ENCODE peak calls at places on chromosomes 1 and 21, in eight cellular contexts. L is mammary epithelial cell, V is BJ, O is fibroblast of the aortic adventitia, Z is fibroblast of mammary gland, D is transverse colon, E is HepG2, K is GM12865. A is an unnamed sample.

GRCh38 chr1:25799758-25800537 is at the start of gene SELENON:
- DNase-seq in V (no peak), O (peak; percentile 42), K (no peak), L (no peak), D (peak; percentile 59), Z (peak; percentile 40), E (peak; percentile 20), A (no peak)

GRCh38 chr1:177490786-177491185 is 320.0 kb downstream of the BRINP2 start:
- DNase-seq in D (no peak), K (no peak), V (no peak), E (no peak), O (no peak), Z (no peak), L (no peak), A (no peak)

GRCh38 chr1:6582370-6582769 is 2.6 kb downstream of the ZBTB48 start:
- DNase-seq in K (no peak), E (peak; percentile 96), Z (no peak), L (no peak), V (no peak), O (no peak), D (peak; percentile 88), A (no peak)

GRCh38 chr1:173507847-173508209 is 30.7 kb downstream of the PRDX6 start:
- DNase-seq in D (no peak), E (no peak), Z (no peak), O (no peak), L (peak; percentile 39), V (no peak), K (no peak), A (no peak)

GRCh38 chr21:43736224-43736883 is 17.4 kb downstream of the PDXK start:
- DNase-seq in Z (no peak), D (no peak), E (no peak), O (no peak), L (no peak), V (no peak), K (no peak), A (no peak)

GRCh38 chr1:240691521-240692338 is 79.8 kb upstream of the GREM2 start:
- DNase-seq in O (peak; percentile 85), V (no peak), Z (peak; percentile 75), E (peak; percentile 5), K (peak; percentile 3), L (no peak), D (peak; percentile 19), A (no peak)

GRCh38 chr1:6471969-6472368 is 6.0 kb upstream of the TNFRSF25 start:
- DNase-seq in E (no peak), O (no peak), Z (no peak), K (no peak), D (peak; percentile 89), V (no peak), L (no peak), A (no peak)

GRCh38 chr1:159000627-159001026 is 9.1 kb upstream of the IFI16 start:
- DNase-seq in L (peak; percentile 82), D (peak; percentile 72), O (peak; percentile 97), E (no peak), K (no peak), Z (peak; percentile 97), V (peak; percentile 72), A (no peak)

GRCh38 chr21:32167513-32167912 is 111.3 kb downstream of the MIS18A start:
- DNase-seq in O (no peak), K (no peak), Z (no peak), E (no peak), L (no peak), D (no peak), V (no peak), A (no peak)

GRCh38 chr1:21337931-21338567 is 47.8 kb upstream of the ECE1 start:
- DNase-seq in Z (peak; percentile 89), K (no peak), E (no peak), L (no peak), D (peak; percentile 79), V (peak; percentile 78), O (peak; percentile 80), A (no peak)

GRCh38 chr1:9231648-9232332 is 2.8 kb upstream of the H6PD start:
- DNase-seq in E (no peak), Z (peak; percentile 56), K (peak; percentile 67), O (peak; percentile 38), D (no peak), V (no peak), L (peak; percentile 89), A (no peak)

GRCh38 chr21:20856926-20857325 is 141.3 kb upstream of the NCAM2 start:
- DNase-seq in E (no peak), V (no peak), K (no peak), O (no peak), L (no peak), Z (no peak), D (no peak), A (no peak)

GRCh38 chr1:204735042-204735441 is 49.5 kb upstream of the LRRN2 start:
- DNase-seq in Z (no peak), D (no peak), E (no peak), O (no peak), L (no peak), K (no peak), V (no peak), A (no peak)

GRCh38 chr1:185837711-185838110 is 103.5 kb downstream of the HMCN1 start:
- DNase-seq in L (no peak), D (no peak), V (no peak), E (no peak), O (peak; percentile 32), K (no peak), Z (peak; percentile 25), A (no peak)

GRCh38 chr21:14383596-14384210 is 757 bp upstream of the HSPA13 start:
- DNase-seq in K (peak; percentile 82), O (no peak), Z (peak; percentile 47), V (no peak), D (no peak), L (no peak), E (no peak), A (peak; percentile 43)

GRCh38 chr1:24575905-24576587 is 20.2 kb downstream of the NCMAP start:
- DNase-seq in K (no peak), O (no peak), L (no peak), E (no peak), D (no peak), V (no peak), Z (no peak), A (no peak)

GRCh38 chr1:107936498-107937481 is 28.2 kb downstream of the VAV3 start:
- DNase-seq in K (peak; percentile 81), O (peak; percentile 90), E (no peak), V (peak; percentile 93), D (peak; percentile 22), Z (peak; percentile 98), L (peak; percentile 97), A (no peak)

GRCh38 chr1:9317591-9318331 is 25.1 kb downstream of the SPSB1 start:
- DNase-seq in O (peak; percentile 64), L (no peak), V (no peak), Z (peak; percentile 66), K (no peak), E (no peak), D (peak; percentile 44), A (no peak)

GRCh38 chr1:81738902-81739301 is 61.8 kb upstream of the ADGRL2 start:
- DNase-seq in L (peak; percentile 16), Z (no peak), E (no peak), O (no peak), K (no peak), V (no peak), D (no peak), A (no peak)

GRCh38 chr1:145785481-145785880 is 38.4 kb downstream of the RNF115 start:
- DNase-seq in O (peak; percentile 23), K (peak; percentile 37), E (no peak), D (no peak), L (peak; percentile 17), Z (no peak), V (no peak), A (no peak)

GRCh38 chr21:42836767-42837301 is 42.5 kb downstream of the WDR4 start:
- DNase-seq in Z (no peak), L (no peak), K (no peak), D (no peak), O (no peak), V (no peak), E (no peak), A (no peak)

GRCh38 chr1:7669559-7670208 is 101.4 kb upstream of the VAMP3 start:
- DNase-seq in Z (peak; percentile 25), V (no peak), K (peak; percentile 51), L (peak; percentile 26), O (peak; percentile 25), E (peak; percentile 35), D (peak; percentile 41), A (no peak)

GRCh38 chr1:7671146-7671465 is 100.0 kb upstream of the VAMP3 start:
- DNase-seq in V (no peak), L (no peak), E (no peak), K (no peak), Z (no peak), D (no peak), O (no peak), A (no peak)

GRCh38 chr1:7672864-7673263 is 98.2 kb upstream of the VAMP3 start:
- DNase-seq in E (no peak), V (no peak), O (no peak), K (no peak), D (no peak), Z (no peak), L (no peak), A (no peak)

GRCh38 chr1:7671676-7672075 is 99.4 kb upstream of the VAMP3 start:
- DNase-seq in V (no peak), K (no peak), Z (no peak), E (no peak), O (no peak), D (no peak), L (no peak), A (no peak)

GRCh38 chr1:7670334-7671145 is 100.6 kb upstream of the VAMP3 start:
- DNase-seq in L (no peak), O (peak; percentile 9), Z (peak; percentile 49), E (no peak), V (no peak), K (no peak), D (no peak), A (no peak)
- H3K4me3 ChIP-seq in L (no peak overlapping the region), O (no peak overlapping the region), Z (no peak overlapping the region), E (no peak overlapping the region), V (no peak overlapping the region), K (no peak overlapping the region), D (no peak overlapping the region), A (no peak overlapping the region)

GRCh38 chr21:18041012-18041411 is 203.6 kb upstream of the CHODL start:
- DNase-seq in Z (peak; percentile 0), E (peak; percentile 45), L (no peak), D (no peak), V (no peak), O (no peak), K (peak; percentile 28), A (no peak)
- TF ChIP-seq CTCF in Z (peak; percentile 15), E (peak; percentile 62), L (no peak), D (no peak), V (no peak), O (no peak), K (peak; percentile 31), A (no peak)

GRCh38 chr1:186843931-186844330 is 15.2 kb downstream of the PLA2G4A start:
- DNase-seq in V (no peak), Z (no peak), K (no peak), O (no peak), E (no peak), L (no peak), D (no peak), A (no peak)
- H3K4me3 ChIP-seq in V (no peak overlapping the region), Z (no peak overlapping the region), K (no peak overlapping the region), O (no peak overlapping the region), E (no peak overlapping the region), L (no peak overlapping the region), D (no peak overlapping the region), A (no peak overlapping the region)

GRCh38 chr1:27568247-27569087 is 35.5 kb downstream of the AHDC1 start:
- DNase-seq in E (peak; percentile 93), O (peak; percentile 79), K (peak; percentile 93), V (peak; percentile 60), D (peak; percentile 98), L (peak; percentile 97), Z (peak; percentile 86), A (peak; percentile 69)
- TF ChIP-seq CTCF in E (peak; percentile 78), O (peak; percentile 44), K (peak; percentile 71), V (peak; percentile 47), D (peak; percentile 63), L (peak; percentile 56), Z (no peak), A (peak; percentile 59)

A was measured in GM12864.